ENCODE peak calls at places on chromosomes 11 and 22, in four cellular contexts. K is IMR-90, Y is endothelial cell of umbilical vein, W is cardiac muscle cell. A is an unnamed sample.

GRCh38 chr11:75260396-75260795 is 19.8 kb downstream of the TPBGL start:
- DNase-seq in Y (no peak), W (no peak), K (no peak), A (no peak)

GRCh38 chr11:132911186-132911585 is 621.1 kb downstream of the OPCML start:
- DNase-seq in Y (no peak), K (peak; percentile 58), W (peak; percentile 91), A (peak; percentile 18)

GRCh38 chr11:18770479-18771125 is 21.0 kb downstream of the PTPN5 start:
- DNase-seq in W (no peak), Y (no peak), K (no peak), A (no peak)

GRCh38 chr11:71452354-71453020 is 516 bp upstream of the NADSYN1 start:
- DNase-seq in K (peak; percentile 35), W (peak; percentile 61), Y (peak; percentile 63), A (no peak)

GRCh38 chr11:131253142-131253884 is 117.1 kb upstream of the NTM start:
- DNase-seq in K (no peak), Y (no peak), W (peak; percentile 69), A (no peak)

GRCh38 chr11:102914238-102915043 is 39.7 kb upstream of the MMP12 start:
- DNase-seq in W (peak; percentile 59), Y (peak; percentile 53), K (peak; percentile 56), A (peak; percentile 16)

GRCh38 chr11:66782726-66783125 is 53.7 kb upstream of the SPTBN2 start:
- DNase-seq in W (no peak), Y (no peak), K (no peak), A (no peak)

GRCh38 chr11:23727821-23728220 is 769.0 kb upstream of the LUZP2 start:
- DNase-seq in Y (peak; percentile 2), K (peak; percentile 83), W (peak; percentile 43), A (peak; percentile 2)

GRCh38 chr11:114091791-114092397 is 32.4 kb downstream of the ZBTB16 start:
- DNase-seq in K (no peak), W (no peak), Y (peak; percentile 41), A (no peak)

GRCh38 chr11:86952933-86953637 is 2.1 kb downstream of the FZD4 start:
- DNase-seq in W (peak; percentile 50), K (peak; percentile 59), Y (peak; percentile 68), A (peak; percentile 3)

GRCh38 chr11:85809881-85810280 is 1.1 kb downstream of the SYTL2 start:
- DNase-seq in K (no peak), W (no peak), Y (peak; percentile 4), A (peak; percentile 17)

GRCh38 chr11:31419669-31420068 is 50.0 kb downstream of the DNAJC24 start:
- DNase-seq in W (no peak), Y (no peak), K (peak; percentile 13), A (no peak)

GRCh38 chr11:81207421-81208054 is 1526.1 kb downstream of the FAM181B start:
- DNase-seq in K (no peak), Y (no peak), W (no peak), A (no peak)

GRCh38 chr22:42310301-42310981 is 40.0 kb upstream of the TCF20 start:
- DNase-seq in K (no peak), Y (no peak), W (no peak), A (no peak)

GRCh38 chr22:28316014-28316413 is 363.6 kb downstream of the TTC28 start:
- DNase-seq in Y (peak; percentile 57), W (no peak), K (no peak), A (no peak)

GRCh38 chr11:6365659-6366058 is 24.6 kb upstream of the SMPD1 start:
- DNase-seq in Y (no peak), K (no peak), W (no peak), A (no peak)

GRCh38 chr11:75429902-75430691 is 2.9 kb downstream of the KLHL35 start:
- DNase-seq in K (peak; percentile 63), Y (peak; percentile 64), W (peak; percentile 81), A (peak; percentile 67)

GRCh38 chr22:20000246-20001081 is 16.2 kb downstream of the ARVCF start:
- DNase-seq in W (no peak), K (no peak), Y (peak; percentile 32), A (no peak)

GRCh38 chr11:97398246-97398645 is 1008.4 kb downstream of the JRKL start:
- DNase-seq in W (no peak), Y (no peak), K (no peak), A (no peak)

GRCh38 chr11:69442807-69443137 is 38.7 kb upstream of the LINC01488 start:
- DNase-seq in Y (no peak), W (no peak), K (peak; percentile 60), A (no peak)

GRCh38 chr11:69444381-69445130 is 36.9 kb upstream of the LINC01488 start:
- DNase-seq in K (peak; percentile 93), W (peak; percentile 95), Y (no peak), A (no peak)

GRCh38 chr11:69445131-69445470 is 36.4 kb upstream of the LINC01488 start:
- DNase-seq in W (no peak), K (no peak), Y (no peak), A (no peak)

GRCh38 chr11:69443138-69443967 is 38.1 kb upstream of the LINC01488 start:
- DNase-seq in Y (peak; percentile 91), K (peak; percentile 94), W (peak; percentile 94), A (peak; percentile 93)

DNA sequence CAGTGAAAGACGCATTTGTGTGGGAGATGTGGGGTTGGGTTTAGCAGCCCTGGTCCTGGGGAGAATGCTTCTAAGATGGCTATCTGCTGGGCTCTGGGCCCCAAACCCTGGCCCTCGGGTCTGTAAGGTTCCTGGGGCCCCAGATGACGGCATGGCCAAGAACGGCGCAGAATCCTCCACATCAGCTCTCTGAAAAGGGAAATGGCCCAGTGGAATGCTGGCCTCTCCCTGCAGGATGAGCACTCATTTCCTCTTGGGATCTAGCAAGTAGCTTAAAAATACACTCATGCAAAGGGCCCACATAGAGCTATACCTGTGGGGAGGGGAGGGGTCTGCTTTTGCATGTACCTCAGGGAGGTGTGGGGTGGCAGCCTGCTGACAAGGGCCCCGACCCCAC is 37.5 kb upstream of the LINC01488 start:
- DNase-seq in W (peak; percentile 54), Y (peak; percentile 31), K (peak; percentile 58), A (no peak)
- H3K4me3 ChIP-seq in W (no peak overlapping the region), Y (peak overlapping the region; percentile 10), K (peak overlapping the region; percentile 36), A (peak overlapping the region; percentile 38)

GRCh38 chr22:22796729-22797128 is 90.9 kb upstream of the IGLL5 start:
- DNase-seq in Y (no peak), K (no peak), W (no peak), A (no peak)

GRCh38 chr22:22799561-22799960 is 88.1 kb upstream of the IGLL5 start:
- DNase-seq in Y (no peak), K (no peak), W (no peak), A (no peak)

GRCh38 chr22:22798232-22798616 is 89.4 kb upstream of the IGLL5 start:
- DNase-seq in Y (no peak), W (no peak), K (no peak), A (no peak)

GRCh38 chr22:22800716-22801115 is 86.9 kb upstream of the IGLL5 start:
- DNase-seq in W (peak; percentile 10), Y (no peak), K (peak; percentile 4), A (peak; percentile 73)

GRCh38 chr22:22798716-22799115 is 88.9 kb upstream of the IGLL5 start:
- DNase-seq in Y (no peak), K (no peak), W (no peak), A (no peak)
- H3K27me3 ChIP-seq in Y (no peaks in the 10 kb centered on the region), K (peaks cover 1% of the 10 kb centered on the region), W (no peaks in the 10 kb centered on the region), A (no peaks in the 10 kb centered on the region)

GRCh38 chr11:117230286-117230961 is 1.4 kb downstream of the PCSK7 start:
- DNase-seq in Y (no peak), W (peak; percentile 38), K (peak; percentile 51), A (no peak)
- H3K4me3 ChIP-seq in Y (no peak overlapping the region), W (no peak overlapping the region), K (no peak overlapping the region), A (peak overlapping the region; percentile 1)

GRCh38 chr11:38818720-38819119 is 2220.7 kb upstream of the RAG2 start:
- DNase-seq in K (peak; percentile 0), W (no peak), Y (no peak), A (no peak)

GRCh38 chr11:38814670-38815069 is 2216.6 kb upstream of the RAG2 start:
- DNase-seq in W (peak; percentile 16), K (peak; percentile 58), Y (no peak), A (no peak)

GRCh38 chr11:38824573-38824972 is 2226.5 kb upstream of the RAG2 start:
- DNase-seq in K (peak; percentile 19), Y (no peak), W (peak; percentile 25), A (no peak)

GRCh38 chr11:38819986-38820385 is 2221.9 kb upstream of the RAG2 start:
- DNase-seq in W (no peak), Y (no peak), K (no peak), A (no peak)
- H3K27me3 ChIP-seq in W (no peaks in the 10 kb centered on the region), Y (no peaks in the 10 kb centered on the region), K (no peaks in the 10 kb centered on the region), A (no peaks in the 10 kb centered on the region)

DNA sequence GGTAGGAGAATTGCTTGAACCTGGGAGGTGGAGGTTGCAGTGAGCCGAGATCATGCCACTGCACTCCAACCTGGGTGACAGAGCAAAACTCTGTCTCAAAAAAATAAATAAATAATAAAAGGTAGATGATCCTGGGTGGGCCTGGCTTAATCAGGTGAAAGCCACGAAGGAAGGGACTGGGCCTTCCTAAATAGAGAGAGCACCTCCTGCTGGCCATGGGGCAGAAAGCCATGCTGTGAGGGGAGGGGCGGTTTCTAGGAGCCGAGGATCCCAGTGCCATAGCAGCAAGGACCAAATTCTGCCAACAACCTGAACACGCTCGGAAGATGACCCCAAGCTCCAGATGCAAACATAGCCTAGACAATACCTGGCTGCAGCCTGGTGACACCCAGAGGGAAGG is 24.5 kb upstream of the DGKZ start:
- DNase-seq in W (peak; percentile 32), Y (no peak), K (peak; percentile 35), A (peak; percentile 32)
- H3K4me3 ChIP-seq in W (no peak overlapping the region), Y (no peak overlapping the region), K (no peak overlapping the region), A (no peak overlapping the region)

GRCh38 chr11:2730323-2731284 is 30.8 kb upstream of the KCNQ1OT1 start:
- DNase-seq in Y (no peak), K (no peak), W (no peak), A (no peak)

GRCh38 chr11:2732261-2732939 is 32.6 kb upstream of the KCNQ1OT1 start:
- DNase-seq in W (no peak), K (no peak), Y (no peak), A (no peak)

GRCh38 chr11:2732940-2733628 is 33.3 kb upstream of the KCNQ1OT1 start:
- DNase-seq in K (no peak), Y (no peak), W (no peak), A (no peak)

GRCh38 chr11:2729841-2730240 is 30.0 kb upstream of the KCNQ1OT1 start:
- DNase-seq in Y (no peak), K (no peak), W (no peak), A (no peak)

GRCh38 chr11:2731285-2732125 is 31.7 kb upstream of the KCNQ1OT1 start:
- DNase-seq in W (no peak), K (no peak), Y (no peak), A (no peak)
- H3K27me3 ChIP-seq in W (no peaks in the 10 kb centered on the region), K (peaks cover 20% of the 10 kb centered on the region), Y (no peaks in the 10 kb centered on the region), A (no peaks in the 10 kb centered on the region)

DNA sequence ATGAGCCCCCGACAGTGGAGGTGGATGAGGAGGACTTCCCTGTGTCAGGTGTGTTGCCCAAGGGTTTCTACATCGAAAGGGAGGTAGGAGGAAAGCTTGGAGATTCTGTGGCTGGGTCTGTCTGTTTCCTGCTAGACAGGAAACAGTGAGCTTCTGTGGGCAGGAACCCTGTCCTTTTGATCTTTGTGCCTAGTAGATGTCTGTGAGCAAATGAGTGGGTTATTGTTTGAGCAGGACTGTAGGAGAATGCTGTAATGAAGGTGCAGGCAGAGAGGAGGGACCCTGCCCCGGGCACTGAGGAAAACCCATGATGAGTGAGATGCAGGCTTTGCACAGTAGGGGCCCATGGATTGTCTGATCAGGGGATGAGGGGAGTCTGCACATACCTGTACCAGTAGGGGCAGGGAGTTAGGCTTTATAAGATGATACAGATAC is 14.0 kb downstream of the USP35 start:
- DNase-seq in W (no peak), K (no peak), Y (no peak), A (no peak)
- H3K4me3 ChIP-seq in W (no peak overlapping the region), K (no peak overlapping the region), Y (no peak overlapping the region), A (no peak overlapping the region)

GRCh38 chr22:39558950-39559349 is 11.6 kb upstream of the CACNA1I start:
- DNase-seq in K (no peak), W (no peak), Y (no peak), A (no peak)
- H3K27me3 ChIP-seq in K (peaks cover 80% of the 10 kb centered on the region), W (peaks cover 41% of the 10 kb centered on the region), Y (peaks cover 33% of the 10 kb centered on the region), A (peaks cover 12% of the 10 kb centered on the region)